ENCODE peak calls at places on chromosomes 11 and 22, in six cellular contexts. R, O, Y, S, J and U are unnamed samples.
A peak's percentile ranks its signal among the peaks of the same experiment; 100 is the strongest.

GRCh38 chr11:117717485-117718314 is 79.3 kb downstream of the DSCAML1 start:
- DNase-seq in R (no peak), O (no peak), Y (peak; percentile 76), S (no peak), J (peak; percentile 93), U (no peak)

GRCh38 chr11:14118047-14118446 is 155.5 kb downstream of the SPON1 start:
- DNase-seq in R (no peak), O (no peak), Y (no peak), S (no peak), J (no peak), U (no peak)

GRCh38 chr22:22756109-22756508 is 111.7 kb downstream of the GGTLC2 start:
- DNase-seq in R (no peak), O (no peak), Y (no peak), S (no peak), J (no peak), U (no peak)

GRCh38 chr22:26304730-26305129 is 124.3 kb upstream of the ASPHD2 start:
- DNase-seq in R (no peak), O (no peak), Y (no peak), S (no peak), J (no peak), U (no peak)

GRCh38 chr11:107780775-107781174 is 68.9 kb upstream of the SLN start:
- DNase-seq in R (no peak), O (peak; percentile 8), Y (no peak), S (no peak), J (no peak), U (no peak)

GRCh38 chr22:20158366-20159036 is 7.6 kb upstream of the CCDC188 start:
- DNase-seq in R (no peak), O (no peak), Y (no peak), S (no peak), J (no peak), U (no peak)

GRCh38 chr11:72418834-72419560 is 15.3 kb downstream of the CLPB start:
- DNase-seq in R (no peak), O (no peak), Y (no peak), S (no peak), J (no peak), U (no peak)

GRCh38 chr11:91804057-91804456 is 420.6 kb upstream of the FAT3 start:
- DNase-seq in R (no peak), O (no peak), Y (no peak), S (no peak), J (no peak), U (no peak)

GRCh38 chr22:50308597-50308935 is 1.1 kb upstream of the PLXNB2 start:
- DNase-seq in R (peak; percentile 40), O (no peak), Y (peak; percentile 68), S (no peak), J (peak; percentile 42), U (peak; percentile 69)

GRCh38 chr11:61334434-61335354 is 1.7 kb downstream of the TKFC start:
- DNase-seq in R (peak; percentile 57), O (no peak), Y (no peak), S (no peak), J (no peak), U (peak; percentile 40)

GRCh38 chr11:107928767-107929507 is 689 bp downstream of the RAB39A start:
- DNase-seq in R (no peak), O (peak; percentile 6), Y (no peak), S (no peak), J (no peak), U (no peak)

GRCh38 chr11:98701541-98701940 is 319.2 kb upstream of the CNTN5 start:
- DNase-seq in R (no peak), O (no peak), Y (no peak), S (no peak), J (no peak), U (no peak)

GRCh38 chr11:126596474-126596873 is 241.0 kb downstream of the ST3GAL4 start:
- DNase-seq in R (no peak), O (no peak), Y (no peak), S (no peak), J (no peak), U (no peak)